ENCODE peak calls at places on chromosomes 2 and 18, in eight cellular contexts. M is IMR-90; X is NCI-H1417; W is brain pericyte; Z is activated T-cell treated with anti-CD3 and anti-CD28 coated beads, Interleukin-2, amount 50 U/mL, for 24 hours; I is CD4-positive, alpha-beta memory T cell; D is Kasumi-1; R is A549. P is an unnamed sample.

GRCh38 chr18:55998071-55998522 is 410.1 kb upstream of the TCF4 start:
- DNase-seq in R (no peak), Z (no peak), D (no peak), M (peak), I (no peak), W (no peak), X (no peak), P (no peak)

GRCh38 chr2:37829202-37829601 is 95.9 kb upstream of the RMDN2 start:
- DNase-seq in X (peak), M (peak), I (no peak), Z (no peak), R (no peak), W (no peak), D (peak), P (no peak)

GRCh38 chr2:25806941-25807340 is 71.3 kb downstream of the ASXL2 start:
- DNase-seq in I (no peak), D (no peak), M (no peak), X (no peak), W (no peak), Z (no peak), R (no peak), P (no peak)

GRCh38 chr2:160355080-160355479 is 138.5 kb downstream of the RBMS1 start:
- DNase-seq in X (peak), W (no peak), Z (no peak), I (no peak), D (no peak), M (no peak), R (no peak), P (no peak)

GRCh38 chr18:61001138-61001537 is 332.1 kb upstream of the CDH20 start:
- DNase-seq in D (no peak), W (no peak), M (no peak), Z (no peak), I (no peak), R (no peak), X (no peak), P (no peak)

GRCh38 chr2:241215421-241215820 is 26.9 kb downstream of the ANO7 start:
- DNase-seq in I (no peak), W (no peak), M (no peak), X (no peak), Z (no peak), R (no peak), D (no peak), P (no peak)

GRCh38 chr2:127649100-127649611 is 3.2 kb downstream of the GPR17 start:
- DNase-seq in R (no peak), W (no peak), M (no peak), D (no peak), Z (no peak), I (no peak), X (no peak), P (peak)

GRCh38 chr2:96374211-96374951 is 38.8 kb downstream of the NCAPH start:
- DNase-seq in W (peak), X (peak), Z (no peak), R (no peak), I (no peak), M (peak), D (no peak), P (no peak)

GRCh38 chr2:236309669-236310029 is 45.4 kb upstream of the ASB18 start:
- DNase-seq in M (no peak), Z (no peak), W (no peak), R (peak), X (peak), I (no peak), D (no peak), P (no peak)

GRCh38 chr2:44566059-44566458 is 204.3 kb downstream of the CAMKMT start:
- DNase-seq in M (no peak), D (no peak), Z (no peak), R (no peak), I (no peak), W (no peak), X (no peak), P (no peak)

GRCh38 chr18:46419391-46420141 is 237.5 kb downstream of the LOXHD1 start:
- DNase-seq in D (no peak), W (no peak), M (no peak), I (no peak), Z (no peak), R (no peak), X (no peak), P (no peak)

GRCh38 chr2:38146917-38147307 is 71.0 kb upstream of the CYP1B1 start:
- DNase-seq in D (no peak), R (peak), W (peak), I (no peak), M (peak), Z (no peak), X (no peak), P (peak)

GRCh38 chr18:39966275-39966674 is 1988.8 kb upstream of the PIK3C3 start:
- DNase-seq in Z (no peak), X (peak), I (no peak), W (no peak), R (no peak), M (no peak), D (no peak), P (no peak)

GRCh38 chr2:85780316-85781092 is 26.7 kb downstream of the ATOH8 start:
- DNase-seq in D (no peak), X (no peak), M (no peak), I (no peak), W (no peak), R (no peak), Z (no peak), P (peak)

GRCh38 chr2:53559302-53559967 is 208.2 kb upstream of the CHAC2 start:
- DNase-seq in R (peak), M (no peak), I (no peak), X (no peak), W (no peak), D (no peak), Z (no peak), P (no peak)

GRCh38 chr2:134120160-134120717 is 133.6 kb upstream of the MGAT5 start:
- DNase-seq in W (no peak), R (no peak), M (no peak), Z (no peak), X (peak), I (no peak), D (no peak), P (no peak)